ENCODE peak calls at places on chromosome 18, in four cellular contexts. S, G, C and I are unnamed samples.

GRCh38 chr18:44589709-44590108 is 91.0 kb upstream of the SETBP1 start:
- DNase-seq in S (no peak), G (no peak), C (no peak), I (no peak)

GRCh38 chr18:21602302-21602592 is 1.7 kb upstream of the ESCO1 start:
- DNase-seq in S (no peak), G (no peak), C (no peak), I (no peak)

GRCh38 chr18:79570266-79571201 is 109.1 kb upstream of the CTDP1 start:
- DNase-seq in S (no peak), G (no peak), C (no peak), I (no peak)

GRCh38 chr18:76349067-76349715 is 145.9 kb downstream of the ZNF516 start:
- DNase-seq in S (no peak), G (peak), C (peak), I (peak)

GRCh38 chr18:42275138-42275535 is 320.1 kb downstream of the PIK3C3 start:
- DNase-seq in S (no peak), G (no peak), C (no peak), I (no peak)

GRCh38 chr18:25237571-25238267 is 114.2 kb downstream of the ZNF521 start:
- DNase-seq in S (no peak), G (no peak), C (no peak), I (no peak)

GRCh38 chr18:72868666-72869661 is 1.2 kb upstream of the NETO1 start:
- DNase-seq in S (no peak), G (no peak), C (no peak), I (no peak)

GRCh38 chr18:50093366-50093765 is 101.6 kb downstream of the MYO5B start:
- DNase-seq in S (no peak), G (no peak), C (no peak), I (no peak)

GRCh38 chr18:3207565-3207964 is 12.2 kb downstream of the MYOM1 start:
- DNase-seq in S (no peak), G (peak), C (no peak), I (peak)

DNA sequence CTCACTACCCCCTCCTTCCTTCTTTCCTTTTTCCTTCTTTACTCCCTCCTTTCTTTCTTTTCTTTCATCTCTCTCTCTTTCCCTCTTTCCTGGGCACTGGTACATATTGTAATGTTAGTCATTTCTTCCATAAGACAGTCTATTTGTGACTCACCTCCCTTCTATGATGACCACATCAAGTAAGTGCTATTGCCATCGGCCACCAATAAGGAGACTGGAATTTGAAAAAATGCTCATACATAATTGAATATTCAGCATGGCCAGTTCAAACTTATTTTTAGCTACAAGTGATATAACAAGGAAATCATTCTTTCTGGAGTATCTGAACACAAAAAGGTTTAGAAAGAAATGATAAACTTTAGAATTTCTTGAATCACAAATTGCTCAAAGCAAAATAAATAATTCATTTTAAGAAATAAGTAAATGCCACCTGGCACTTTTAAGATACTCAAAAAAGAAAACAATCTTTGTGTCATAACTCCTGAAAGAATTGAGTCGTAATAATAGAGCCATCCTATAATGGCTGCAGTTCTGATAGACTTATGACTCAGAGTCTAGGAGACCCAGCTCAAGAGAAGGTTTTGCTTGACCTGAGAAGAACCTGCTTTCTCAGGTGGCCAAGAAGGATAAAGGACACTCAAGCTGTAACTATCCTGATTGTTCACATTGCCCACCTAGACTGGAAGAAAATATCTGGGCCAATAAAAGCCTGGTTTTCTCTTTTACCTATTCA is 51.6 kb upstream of the CCBE1 start:
- DNase-seq in S (no peak), G (peak), C (no peak), I (no peak)
- TF ChIP-seq POLR2AphosphoS2 in S (no peak), G (no peak), C (no peak), I (no peak)

GRCh38 chr18:39624934-39625333 is 2059.3 kb upstream of the CELF4 start:
- DNase-seq in S (no peak), G (no peak), C (no peak), I (no peak)
- TF ChIP-seq HDAC2 in S (no peak), G (no peak), C (no peak), I (no peak)

DNA sequence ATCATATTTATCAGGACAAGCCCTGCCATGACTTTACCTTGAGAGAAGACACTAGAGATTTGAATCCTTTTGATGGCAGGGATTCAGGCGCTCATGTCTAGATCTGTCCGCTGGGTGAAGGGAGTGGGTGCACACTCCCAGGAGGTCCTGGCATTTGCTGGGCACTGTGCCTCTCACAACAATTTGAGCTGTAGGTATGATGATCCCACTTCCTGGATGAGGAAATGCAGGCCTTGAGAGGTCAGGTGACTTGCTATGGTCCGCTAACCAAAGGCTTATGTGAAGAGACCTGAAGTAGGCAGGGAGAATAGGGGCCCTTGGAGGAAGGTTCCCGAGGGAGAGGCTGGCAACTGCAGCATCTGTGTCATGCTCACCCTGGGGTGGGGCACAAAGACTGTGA is 206.1 kb downstream of the HAUS1 start:
- DNase-seq in S (no peak), G (no peak), C (no peak), I (no peak)
- TF ChIP-seq POLR2AphosphoS2 in S (no peak), G (no peak), C (no peak), I (no peak)

GRCh38 chr18:52190630-52191029 is 149.4 kb upstream of the DCC start:
- DNase-seq in S (no peak), G (no peak), C (no peak), I (no peak)
- TF ChIP-seq HDAC2 in S (no peak), G (no peak), C (no peak), I (no peak)

GRCh38 chr18:37577051-37577611 is 11.5 kb upstream of the CELF4 start:
- DNase-seq in S (no peak), G (no peak), C (no peak), I (no peak)

GRCh38 chr18:37575646-37576045 is 10.0 kb upstream of the CELF4 start:
- DNase-seq in S (no peak), G (no peak), C (no peak), I (no peak)

GRCh38 chr18:37578886-37579513 is 13.4 kb upstream of the CELF4 start:
- DNase-seq in S (no peak), G (peak), C (peak), I (peak)

GRCh38 chr18:37582306-37582705 is 16.7 kb upstream of the CELF4 start:
- DNase-seq in S (no peak), G (no peak), C (no peak), I (no peak)

GRCh38 chr18:37578182-37578678 is 12.6 kb upstream of the CELF4 start:
- DNase-seq in S (no peak), G (no peak), C (no peak), I (no peak)
- TF ChIP-seq POLR2AphosphoS2 in S (no peak), G (no peak), C (no peak), I (no peak)

GRCh38 chr18:52367962-52368745 is 28.2 kb downstream of the DCC start:
- DNase-seq in S (no peak), G (no peak), C (no peak), I (no peak)
- TF ChIP-seq HDAC2 in S (no peak), G (no peak), C (no peak), I (no peak)